ENCODE peak calls at places on chromosomes 2 and 18, in four cellular contexts. M, U, T and Q are unnamed samples.
A peak's percentile ranks its signal among the peaks of the same experiment; 100 is the strongest.

GRCh38 chr2:189171956-189172609 is 7.5 kb downstream of the COL5A2 start:
- DNase-seq in M (no peak), U (no peak), T (no peak), Q (no peak)

GRCh38 chr2:219701847-219702634 is 74.6 kb downstream of the SLC4A3 start:
- DNase-seq in M (peak; percentile 45), U (no peak), T (no peak), Q (peak; percentile 72)

GRCh38 chr2:126634273-126634861 is 21.6 kb upstream of the GYPC start:
- DNase-seq in M (no peak), U (no peak), T (no peak), Q (no peak)

GRCh38 chr18:48802543-48803428 is 148.0 kb downstream of the SMAD7 start:
- DNase-seq in M (no peak), U (no peak), T (no peak), Q (peak; percentile 53)

GRCh38 chr2:232523682-232524597 is 2.0 kb upstream of the CHRND start:
- DNase-seq in M (no peak), U (peak; percentile 26), T (no peak), Q (peak; percentile 86)

GRCh38 chr2:239052720-239053665 is 205.1 kb downstream of the TWIST2 start:
- DNase-seq in M (no peak), U (no peak), T (no peak), Q (no peak)

GRCh38 chr18:685438-685837 is 27.0 kb downstream of the ENOSF1 start:
- DNase-seq in M (no peak), U (no peak), T (no peak), Q (peak; percentile 6)

GRCh38 chr2:113138428-113139322 is 11.3 kb downstream of the IL1RN start:
- DNase-seq in M (peak; percentile 75), U (peak; percentile 29), T (peak; percentile 78), Q (peak; percentile 87)

GRCh38 chr2:219430633-219431615 is 3.7 kb upstream of the SPEG start:
- DNase-seq in M (no peak), U (no peak), T (no peak), Q (peak; percentile 76)

GRCh38 chr18:8515142-8515865 is 93.9 kb upstream of the RAB12 start:
- DNase-seq in M (no peak), U (no peak), T (no peak), Q (no peak)

GRCh38 chr2:67485431-67485830 is 88.3 kb downstream of the ETAA1 start:
- DNase-seq in M (no peak), U (no peak), T (no peak), Q (peak; percentile 89)

GRCh38 chr2:32355976-32356734 is 668 bp upstream of the BIRC6 start:
- DNase-seq in M (no peak), U (no peak), T (no peak), Q (no peak)

GRCh38 chr2:128557841-128558241 is 239.2 kb upstream of the HS6ST1 start:
- DNase-seq in M (no peak), U (no peak), T (no peak), Q (no peak)

GRCh38 chr2:207432471-207432870 is 97.3 kb upstream of the CREB1 start:
- DNase-seq in M (no peak), U (no peak), T (no peak), Q (no peak)

GRCh38 chr2:70132244-70133126 is 45.2 kb downstream of the PCBP1 start:
- DNase-seq in M (peak; percentile 66), U (no peak), T (peak; percentile 54), Q (no peak)